ENCODE peak calls at places on chromosomes 11 and 22, in nine cellular contexts. A is heart right ventricle, Y is ovary, Q is A549, U is GM23338, C is fibroblast of pulmonary artery, Z is transverse colon, J is foreskin fibroblast, K is cardiac fibroblast. E is an unnamed sample.

GRCh38 chr22:29994941-29995340 is 85.3 kb upstream of the HORMAD2 start:
- DNase-seq in C (peak), Z (no peak), Q (peak), A (no peak), J (no peak), K (peak), Y (no peak), U (no peak), E (no peak)

GRCh38 chr11:63537293-63538101 is 889 bp downstream of the PLAAT4 start:
- DNase-seq in Y (peak), C (peak), Q (no peak), Z (peak), U (no peak), K (peak), J (peak), A (peak), E (no peak)

GRCh38 chr11:119108151-119108856 is 1.2 kb downstream of the C2CD2L start:
- DNase-seq in K (peak), Y (no peak), Q (no peak), J (no peak), C (peak), A (no peak), U (peak), Z (peak), E (no peak)

GRCh38 chr22:48358886-48359612 is 1468.6 kb downstream of the BRD1 start:
- DNase-seq in Z (no peak), J (no peak), K (no peak), Y (no peak), Q (no peak), C (no peak), U (no peak), A (no peak), E (no peak)

GRCh38 chr22:36017661-36018091 is 10.9 kb downstream of the RBFOX2 start:
- DNase-seq in C (no peak), Q (no peak), A (no peak), J (no peak), Y (no peak), U (no peak), K (no peak), Z (no peak), E (no peak)

GRCh38 chr11:69328231-69328630 is 34.3 kb downstream of the MYEOV start:
- DNase-seq in K (no peak), J (no peak), Y (no peak), Q (no peak), C (no peak), U (no peak), Z (no peak), A (no peak), E (no peak)

GRCh38 chr11:2440646-2441045 is 3.7 kb downstream of the TRPM5 start:
- DNase-seq in K (no peak), C (no peak), A (no peak), Y (no peak), Z (no peak), U (no peak), J (no peak), Q (no peak), E (no peak)

GRCh38 chr11:84607975-84608787 is 1019.0 kb downstream of the DLG2 start:
- DNase-seq in U (no peak), Z (no peak), K (no peak), J (no peak), Q (no peak), Y (no peak), A (peak), C (no peak), E (no peak)

GRCh38 chr11:18329196-18329870 is 7.0 kb downstream of the GTF2H1 start:
- DNase-seq in J (no peak), Y (no peak), Z (no peak), C (no peak), U (no peak), Q (peak), A (no peak), K (no peak), E (no peak)

GRCh38 chr11:9397746-9398680 is 13.6 kb downstream of the IPO7 start:
- DNase-seq in Q (no peak), K (no peak), J (no peak), A (no peak), Y (no peak), U (no peak), C (no peak), Z (no peak), E (no peak)

GRCh38 chr11:13928566-13929251 is 33.8 kb upstream of the SPON1 start:
- DNase-seq in C (peak), K (peak), Y (no peak), Q (peak), U (no peak), Z (no peak), J (peak), A (no peak), E (peak)

GRCh38 chr11:46972821-46973220 is 36.3 kb downstream of the CSTPP1 start:
- DNase-seq in U (no peak), C (no peak), Q (no peak), A (no peak), Z (no peak), K (no peak), J (no peak), Y (no peak), E (no peak)

GRCh38 chr22:44438481-44439131 is 59.4 kb downstream of the RTL6 start:
- DNase-seq in Q (no peak), A (no peak), Z (no peak), J (no peak), Y (no peak), U (no peak), C (no peak), K (no peak), E (no peak)

GRCh38 chr22:30940655-30941362 is 27.8 kb downstream of the MORC2 start:
- DNase-seq in Y (no peak), K (no peak), A (no peak), C (no peak), J (no peak), Q (no peak), Z (no peak), U (no peak), E (no peak)

GRCh38 chr11:95715777-95716241 is 73.8 kb downstream of the FAM76B start:
- DNase-seq in A (no peak), Y (no peak), J (no peak), C (peak), Q (no peak), U (peak), Z (no peak), K (peak), E (no peak)

GRCh38 chr22:45769569-45770210 is 98.1 kb downstream of the ATXN10 start:
- DNase-seq in K (no peak), C (no peak), Z (no peak), Y (no peak), Q (no peak), U (no peak), A (no peak), J (no peak), E (no peak)

GRCh38 chr22:42145175-42145574 is 14.6 kb upstream of the CYP2D6 start:
- DNase-seq in Y (no peak), C (no peak), A (no peak), U (no peak), J (no peak), Q (no peak), Z (no peak), K (no peak), E (no peak)

GRCh38 chr11:86167499-86168161 is 76.9 kb upstream of the EED start:
- DNase-seq in C (peak), Q (no peak), A (no peak), J (no peak), Z (no peak), K (peak), Y (no peak), U (no peak), E (no peak)

DNA sequence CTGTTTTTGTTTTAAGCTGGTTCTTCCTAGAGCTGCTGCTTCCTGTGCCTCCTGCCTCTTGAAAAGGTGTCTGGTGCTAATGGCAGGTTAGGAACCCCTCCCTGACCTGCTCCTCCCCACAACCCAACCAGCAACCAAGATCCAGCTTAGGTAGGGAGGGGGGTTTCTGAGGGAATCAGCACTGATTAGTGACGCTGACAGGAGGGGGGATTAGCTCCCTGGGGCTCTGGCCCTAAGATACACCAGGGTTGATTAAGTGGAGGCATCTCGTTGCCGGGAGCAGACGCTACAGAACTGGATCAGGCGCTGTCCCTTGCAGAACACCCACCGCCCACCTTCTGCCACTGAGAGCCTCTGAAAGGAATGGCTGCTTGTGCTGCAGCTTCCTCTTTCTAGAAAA is 2.9 kb downstream of the NTM start:
- DNase-seq in Y (no peak), Z (no peak), K (no peak), J (no peak), A (no peak), C (no peak), U (peak), Q (no peak), E (no peak)
- H3K4me3 ChIP-seq in Y (no peak), Z (no peak), K (no peak), J (no peak), A (no peak), C (no peak), U (no peak), Q (no peak), E (no peak)

GRCh38 chr11:77040401-77040777 is 6.2 kb downstream of the B3GNT6 start:
- DNase-seq in U (no peak), Q (no peak), J (no peak), K (no peak), Y (no peak), C (no peak), A (no peak), Z (no peak), E (no peak)

GRCh38 chr11:77038825-77039326 is 4.7 kb downstream of the B3GNT6 start:
- DNase-seq in Q (no peak), A (no peak), J (no peak), U (no peak), Y (no peak), Z (no peak), K (no peak), C (no peak), E (no peak)

GRCh38 chr11:77040889-77041288 is 6.7 kb downstream of the B3GNT6 start:
- DNase-seq in K (no peak), A (no peak), Q (no peak), U (no peak), Y (no peak), C (no peak), Z (no peak), J (no peak), E (no peak)

GRCh38 chr11:77038029-77038824 is 4.0 kb downstream of the B3GNT6 start:
- DNase-seq in K (no peak), Y (no peak), J (no peak), Q (no peak), U (no peak), C (no peak), Z (no peak), A (no peak), E (no peak)

DNA sequence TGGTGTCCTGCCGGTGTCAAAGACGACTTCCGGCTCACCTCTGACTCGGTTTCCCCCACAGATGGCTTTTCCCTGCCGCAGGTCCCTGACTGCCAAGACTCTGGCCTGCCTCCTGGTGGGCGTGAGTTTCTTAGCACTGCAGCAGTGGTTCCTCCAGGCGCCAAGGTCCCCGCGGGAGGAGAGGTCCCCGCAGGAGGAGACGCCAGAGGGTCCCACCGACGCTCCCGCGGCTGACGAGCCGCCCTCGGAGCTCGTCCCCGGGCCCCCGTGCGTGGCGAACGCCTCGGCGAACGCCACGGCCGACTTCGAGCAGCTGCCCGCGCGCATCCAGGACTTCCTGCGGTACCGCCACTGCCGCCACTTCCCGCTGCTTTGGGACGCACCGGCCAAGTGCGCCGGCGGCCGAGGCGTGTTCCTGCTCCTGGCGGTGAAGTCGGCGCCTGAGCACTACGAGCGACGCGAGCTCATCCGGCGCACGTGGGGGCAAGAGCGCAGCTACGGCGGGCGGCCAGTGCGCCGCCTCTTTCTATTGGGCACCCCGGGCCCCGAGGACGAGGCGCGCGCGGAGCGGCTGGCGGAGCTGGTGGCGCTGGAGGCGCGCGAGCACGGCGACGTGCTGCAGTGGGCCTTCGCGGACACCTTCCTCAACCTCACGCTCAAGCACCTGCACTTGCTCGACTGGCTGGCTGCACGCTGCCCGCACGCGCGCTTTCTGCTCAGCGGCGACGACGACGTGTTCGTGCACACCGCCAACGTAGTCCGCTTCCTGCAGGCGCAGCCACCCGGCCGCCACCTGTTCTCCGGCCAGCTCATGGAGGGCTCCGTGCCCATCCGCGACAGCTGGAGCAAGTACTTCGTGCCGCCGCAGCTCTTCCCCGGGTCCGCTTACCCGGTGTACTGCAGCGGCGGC is 5.5 kb downstream of the B3GNT6 start:
- DNase-seq in J (peak), Y (no peak), U (peak), Q (no peak), C (peak), Z (peak), K (peak), A (peak), E (no peak)
- TF ChIP-seq CTCF in J (peak), Y (no peak), U (peak), Q (peak), C (peak), Z (peak), K (peak), A (peak), E (peak)

GRCh38 chr22:49963647-49964026 is 3.1 kb downstream of the PIM3 start:
- DNase-seq in K (no peak), A (peak), J (no peak), Z (peak), C (no peak), U (no peak), Q (no peak), Y (peak), E (no peak)
- H3K4me3 ChIP-seq in K (peak), A (peak), J (peak), Z (peak), C (peak), U (no peak), Q (no peak), Y (peak), E (peak)

GRCh38 chr22:39818050-39818449 is 75.5 kb downstream of the ENTHD1 start:
- DNase-seq in J (peak), C (no peak), U (no peak), Z (no peak), A (no peak), K (no peak), Y (no peak), Q (no peak), E (no peak)

GRCh38 chr22:39825661-39826102 is 67.9 kb downstream of the ENTHD1 start:
- DNase-seq in Q (no peak), A (no peak), U (no peak), C (no peak), J (no peak), Y (no peak), Z (no peak), K (no peak), E (no peak)

GRCh38 chr22:39819429-39819828 is 74.1 kb downstream of the ENTHD1 start:
- DNase-seq in J (no peak), K (no peak), Z (no peak), A (no peak), C (no peak), Q (no peak), U (no peak), Y (no peak), E (no peak)

GRCh38 chr22:39820266-39820665 is 73.3 kb downstream of the ENTHD1 start:
- DNase-seq in K (peak), Y (no peak), C (peak), J (peak), Q (peak), Z (no peak), A (no peak), U (no peak), E (peak)

DNA sequence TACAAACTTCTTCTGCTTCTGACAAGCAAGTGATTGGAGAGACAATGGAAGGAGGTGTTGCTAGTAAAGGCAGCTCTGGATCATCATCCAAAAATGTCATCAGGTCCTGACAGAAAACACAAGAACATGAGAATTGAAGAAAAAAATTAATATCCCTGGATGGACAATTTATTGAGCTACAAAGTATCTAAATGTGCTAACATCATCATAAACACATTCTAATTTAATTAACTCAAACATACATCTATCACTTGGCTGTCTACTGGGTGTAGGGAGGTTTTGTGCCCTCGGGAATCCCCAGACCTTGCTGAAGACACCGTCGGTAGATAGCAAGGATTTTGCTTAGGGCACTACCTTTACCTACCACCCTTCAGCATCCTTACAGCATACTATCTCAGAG is 72.6 kb downstream of the ENTHD1 start:
- DNase-seq in Z (no peak), U (no peak), Q (no peak), K (no peak), C (no peak), J (no peak), Y (no peak), A (no peak), E (no peak)
- TF ChIP-seq CTCF in Z (no peak), U (no peak), Q (no peak), K (no peak), C (no peak), J (no peak), Y (no peak), A (no peak), E (no peak)

GRCh38 chr22:17707526-17707925 is 66.7 kb downstream of the BID start:
- DNase-seq in U (no peak), Z (no peak), A (no peak), J (no peak), K (peak), Q (no peak), Y (no peak), C (peak), E (no peak)

GRCh38 chr22:17710023-17710422 is 64.2 kb downstream of the BID start:
- DNase-seq in K (no peak), J (no peak), A (no peak), C (no peak), Z (no peak), U (no peak), Y (no peak), Q (no peak), E (no peak)

GRCh38 chr22:17705565-17706450 is 67.3 kb downstream of the BCL2L13 start:
- DNase-seq in Z (no peak), Y (no peak), Q (no peak), U (no peak), C (no peak), J (no peak), A (no peak), K (no peak), E (no peak)

GRCh38 chr22:17706451-17706900 is 67.8 kb downstream of the BID start:
- DNase-seq in Z (peak), J (peak), Q (peak), C (peak), K (peak), A (no peak), U (peak), Y (no peak), E (peak)

GRCh38 chr22:17706947-17707346 is 67.3 kb downstream of the BID start:
- DNase-seq in J (no peak), Z (no peak), Q (no peak), U (no peak), K (peak), Y (no peak), C (no peak), A (no peak), E (no peak)
- H3K4me3 ChIP-seq in J (peak), Z (peak), Q (peak), U (no peak), K (peak), Y (peak), C (peak), A (peak), E (peak)

GRCh38 chr22:33606495-33606894 is 313.8 kb downstream of the LARGE1 start:
- DNase-seq in U (no peak), A (no peak), C (no peak), Y (no peak), Z (no peak), Q (no peak), J (no peak), K (no peak), E (no peak)
- TF ChIP-seq CTCF in U (no peak), A (no peak), C (no peak), Y (no peak), Z (no peak), Q (no peak), J (no peak), K (no peak), E (no peak)

E was measured in epithelial cell of proximal tubule.